ENCODE peak calls at places on chromosome 4, in seven cellular contexts. R is IMR-90; Q is T-helper 1 cell; X is neuronal stem cell; U is activated T-helper 1 cell treated with anti-CD3 and anti-CD28 coated beads, Interleukin-12 subunit alpha, Interleukin-12 subunit beta, Interleukin-2, Interleukin-4 antibody, amounts not matched to agents 30 ng/mL and 10 ng/mL and 1 ng/mL, durations not matched to agents 14 hours and 24 hours and 36 hours; B is stimulated activated CD8-positive, alpha-beta memory T cell treated with anti-CD3 and anti-CD28 coated beads, Interleukin-4, amount 100 ng/mL, for 1 hour; L is naive thymus-derived CD4-positive, alpha-beta T cell. Z is an unnamed sample.

GRCh38 chr4:152997771-152998487 is 61.8 kb downstream of the FHDC1 start:
- DNase-seq in R (peak; percentile 7), Q (no peak), X (no peak), U (no peak), B (no peak), L (no peak), Z (no peak)

GRCh38 chr4:139645458-139645857 is 20.2 kb upstream of the MGST2 start:
- DNase-seq in R (no peak), Q (no peak), X (no peak), U (no peak), B (no peak), L (no peak), Z (no peak)

GRCh38 chr4:163331629-163332360 is 601 bp downstream of the NPY1R start:
- DNase-seq in R (no peak), Q (no peak), X (peak; percentile 38), U (no peak), B (no peak), L (no peak), Z (peak; percentile 41)

GRCh38 chr4:45280121-45280520 is 553.8 kb upstream of the GNPDA2 start:
- DNase-seq in R (no peak), Q (no peak), X (no peak), U (no peak), B (no peak), L (no peak), Z (no peak)

GRCh38 chr4:38667005-38667771 is 3.2 kb downstream of the KLF3 start:
- DNase-seq in R (peak; percentile 99), Q (no peak), X (peak; percentile 85), U (peak; percentile 42), B (no peak), L (peak; percentile 93), Z (peak; percentile 88)

GRCh38 chr4:119493419-119493818 is 135.2 kb downstream of the PDE5A start:
- DNase-seq in R (no peak), Q (no peak), X (no peak), U (no peak), B (no peak), L (peak; percentile 2), Z (no peak)

GRCh38 chr4:77927991-77928925 is 65.6 kb downstream of the MRPL1 start:
- DNase-seq in R (peak; percentile 68), Q (no peak), X (no peak), U (no peak), B (no peak), L (no peak), Z (no peak)

GRCh38 chr4:128288689-128289106 is 1.1 kb upstream of the PGRMC2 start:
- DNase-seq in R (peak; percentile 56), Q (no peak), X (no peak), U (peak; percentile 14), B (no peak), L (peak; percentile 87), Z (no peak)

GRCh38 chr4:9989918-9990635 is 31.2 kb downstream of the SLC2A9 start:
- DNase-seq in R (no peak), Q (no peak), X (no peak), U (no peak), B (no peak), L (no peak), Z (no peak)

GRCh38 chr4:10622728-10623127 is 61.8 kb downstream of the CLNK start:
- DNase-seq in R (no peak), Q (no peak), X (no peak), U (no peak), B (no peak), L (peak; percentile 7), Z (no peak)

GRCh38 chr4:87030606-87031441 is 96.0 kb downstream of the AFF1 start:
- DNase-seq in R (peak; percentile 33), Q (no peak), X (no peak), U (no peak), B (no peak), L (no peak), Z (no peak)

GRCh38 chr4:55635760-55636621 is at the start of gene NMU:
- DNase-seq in R (no peak), Q (peak; percentile 7), X (peak; percentile 41), U (no peak), B (no peak), L (no peak), Z (peak; percentile 17)

GRCh38 chr4:6200011-6200921 is at the start of gene JAKMIP1:
- DNase-seq in R (peak; percentile 46), Q (peak; percentile 71), X (peak; percentile 85), U (peak; percentile 88), B (peak; percentile 74), L (peak; percentile 43), Z (peak; percentile 63)

GRCh38 chr4:7909966-7910720 is 29.5 kb downstream of the AFAP1 start:
- DNase-seq in R (peak; percentile 65), Q (no peak), X (no peak), U (no peak), B (no peak), L (no peak), Z (no peak)

GRCh38 chr4:74474345-74475099 is 29.6 kb downstream of the AREG start:
- DNase-seq in R (peak; percentile 77), Q (no peak), X (no peak), U (no peak), B (no peak), L (no peak), Z (peak; percentile 4)

GRCh38 chr4:168722391-168722790 is 225.5 kb downstream of the PALLD start:
- DNase-seq in R (no peak), Q (no peak), X (no peak), U (no peak), B (no peak), L (no peak), Z (no peak)